ENCODE peak calls at places on chromosomes 3 and 15, in seven cellular contexts. One of them, this sample, is unnamed.

GRCh38 chr3:58006661-58007060 is 1.6 kb upstream of the FLNB start:
- DNase-seq in NCI-H1092: no peak
- DNase-seq in dorsolateral prefrontal cortex: no peak
- DNase-seq in NCI-H1436: no peak
- DNase-seq in adrenal gland: no peak
- DNase-seq in AML-193: no peak
- DNase-seq in naive thymus-derived CD8-positive, alpha-beta T cell: no peak
- DNase-seq in this sample: no peak

GRCh38 chr15:82999905-83000671 is 11.4 kb downstream of the C15orf40 start:
- DNase-seq in NCI-H1092: peak; percentile 3
- DNase-seq in dorsolateral prefrontal cortex: no peak
- DNase-seq in NCI-H1436: peak; percentile 5
- DNase-seq in adrenal gland: peak; percentile 31
- DNase-seq in AML-193: peak; percentile 77
- DNase-seq in naive thymus-derived CD8-positive, alpha-beta T cell: no peak
- DNase-seq in this sample: no peak

GRCh38 chr15:61138151-61138550 is 91.0 kb downstream of the RORA start:
- DNase-seq in NCI-H1092: no peak
- DNase-seq in dorsolateral prefrontal cortex: no peak
- DNase-seq in NCI-H1436: no peak
- DNase-seq in adrenal gland: no peak
- DNase-seq in AML-193: no peak
- DNase-seq in naive thymus-derived CD8-positive, alpha-beta T cell: no peak
- DNase-seq in this sample: no peak

GRCh38 chr3:43867673-43868072 is 176.9 kb downstream of the ABHD5 start:
- DNase-seq in NCI-H1092: no peak
- DNase-seq in dorsolateral prefrontal cortex: no peak
- DNase-seq in NCI-H1436: no peak
- DNase-seq in adrenal gland: peak; percentile 62
- DNase-seq in AML-193: no peak
- DNase-seq in naive thymus-derived CD8-positive, alpha-beta T cell: no peak
- DNase-seq in this sample: no peak

GRCh38 chr3:81788650-81789049 is 27.2 kb upstream of the GBE1 start:
- DNase-seq in NCI-H1092: no peak
- DNase-seq in dorsolateral prefrontal cortex: no peak
- DNase-seq in NCI-H1436: no peak
- DNase-seq in adrenal gland: no peak
- DNase-seq in AML-193: no peak
- DNase-seq in naive thymus-derived CD8-positive, alpha-beta T cell: no peak
- DNase-seq in this sample: no peak

GRCh38 chr3:72475258-72476138 is 372.7 kb downstream of the SHQ1 start:
- DNase-seq in NCI-H1092: no peak
- DNase-seq in dorsolateral prefrontal cortex: no peak
- DNase-seq in NCI-H1436: no peak
- DNase-seq in adrenal gland: no peak
- DNase-seq in AML-193: peak; percentile 78
- DNase-seq in naive thymus-derived CD8-positive, alpha-beta T cell: no peak
- DNase-seq in this sample: no peak

GRCh38 chr3:138389841-138390581 is 41.6 kb downstream of the MRAS start:
- DNase-seq in NCI-H1092: no peak
- DNase-seq in dorsolateral prefrontal cortex: no peak
- DNase-seq in NCI-H1436: no peak
- DNase-seq in adrenal gland: peak; percentile 84
- DNase-seq in AML-193: no peak
- DNase-seq in naive thymus-derived CD8-positive, alpha-beta T cell: no peak
- DNase-seq in this sample: no peak

GRCh38 chr3:192917508-192918274 is at the start of gene MB21D2:
- DNase-seq in NCI-H1092: peak; percentile 72
- DNase-seq in dorsolateral prefrontal cortex: peak; percentile 75
- DNase-seq in NCI-H1436: peak; percentile 87
- DNase-seq in adrenal gland: peak; percentile 76
- DNase-seq in AML-193: no peak
- DNase-seq in naive thymus-derived CD8-positive, alpha-beta T cell: peak; percentile 68
- DNase-seq in this sample: peak; percentile 83

GRCh38 chr15:90352109-90352893 is at the start of gene ZNF774:
- DNase-seq in NCI-H1092: peak; percentile 95
- DNase-seq in dorsolateral prefrontal cortex: peak; percentile 88
- DNase-seq in NCI-H1436: peak; percentile 93
- DNase-seq in adrenal gland: peak; percentile 96
- DNase-seq in AML-193: peak; percentile 89
- DNase-seq in naive thymus-derived CD8-positive, alpha-beta T cell: peak; percentile 95
- DNase-seq in this sample: peak; percentile 92

GRCh38 chr15:41125950-41126642 is 10.0 kb upstream of the INO80 start:
- DNase-seq in NCI-H1092: no peak
- DNase-seq in dorsolateral prefrontal cortex: no peak
- DNase-seq in NCI-H1436: no peak
- DNase-seq in adrenal gland: no peak
- DNase-seq in AML-193: no peak
- DNase-seq in naive thymus-derived CD8-positive, alpha-beta T cell: no peak
- DNase-seq in this sample: no peak

GRCh38 chr3:158821847-158822246 is 20.0 kb downstream of the MFSD1 start:
- DNase-seq in NCI-H1092: no peak
- DNase-seq in dorsolateral prefrontal cortex: no peak
- DNase-seq in NCI-H1436: no peak
- DNase-seq in adrenal gland: no peak
- DNase-seq in AML-193: no peak
- DNase-seq in naive thymus-derived CD8-positive, alpha-beta T cell: no peak
- DNase-seq in this sample: no peak

GRCh38 chr15:71647479-71647792 is 162.9 kb upstream of the NR2E3 start:
- DNase-seq in NCI-H1092: no peak
- DNase-seq in dorsolateral prefrontal cortex: no peak
- DNase-seq in NCI-H1436: no peak
- DNase-seq in adrenal gland: no peak
- DNase-seq in AML-193: no peak
- DNase-seq in naive thymus-derived CD8-positive, alpha-beta T cell: no peak
- DNase-seq in this sample: no peak

GRCh38 chr3:197811343-197811742 is 20.3 kb downstream of the LRCH3 start:
- DNase-seq in NCI-H1092: no peak
- DNase-seq in dorsolateral prefrontal cortex: no peak
- DNase-seq in NCI-H1436: no peak
- DNase-seq in adrenal gland: no peak
- DNase-seq in AML-193: no peak
- DNase-seq in naive thymus-derived CD8-positive, alpha-beta T cell: no peak
- DNase-seq in this sample: peak; percentile 72

GRCh38 chr15:89436560-89437311 is 59.6 kb downstream of the RHCG start:
- DNase-seq in NCI-H1092: no peak
- DNase-seq in dorsolateral prefrontal cortex: no peak
- DNase-seq in NCI-H1436: no peak
- DNase-seq in adrenal gland: no peak
- DNase-seq in AML-193: no peak
- DNase-seq in naive thymus-derived CD8-positive, alpha-beta T cell: no peak
- DNase-seq in this sample: no peak

GRCh38 chr3:141998674-141999290 is 122.3 kb downstream of the ATP1B3 start:
- DNase-seq in NCI-H1092: no peak
- DNase-seq in dorsolateral prefrontal cortex: no peak
- DNase-seq in NCI-H1436: no peak
- DNase-seq in adrenal gland: no peak
- DNase-seq in AML-193: no peak
- DNase-seq in naive thymus-derived CD8-positive, alpha-beta T cell: no peak
- DNase-seq in this sample: no peak

This sample was measured in sciatic nerve.